ENCODE peak calls at places on chromosomes 12 and 14, in eight cellular contexts. C, W, L, S, E, F, Y and A are unnamed samples. For H4K20me1, the result is how much of the 10 kb centered on the place peaks cover.

GRCh38 chr14:96094211-96094610 is 55.0 kb downstream of the C14orf132 start:
- DNase-seq in F (no peak), C (no peak), W (no peak), Y (no peak), E (no peak), S (no peak), L (no peak), A (no peak)

GRCh38 chr12:125540580-125541204 is 475.5 kb downstream of the AACS start:
- DNase-seq in F (no peak), Y (no peak), C (no peak), L (no peak), E (no peak), S (no peak), W (no peak), A (no peak)

GRCh38 chr12:84508325-84508861 is 404.2 kb downstream of the SLC6A15 start:
- DNase-seq in W (peak), Y (peak), S (peak), L (peak), F (peak), C (peak), E (no peak), A (no peak)

GRCh38 chr12:6272300-6273208 is 37.9 kb upstream of the PLEKHG6 start:
- DNase-seq in C (no peak), W (no peak), Y (peak), S (peak), L (no peak), F (peak), E (no peak), A (no peak)

GRCh38 chr12:120917748-120918147 is 13.6 kb upstream of the SPPL3 start:
- DNase-seq in S (no peak), Y (no peak), C (no peak), W (no peak), E (no peak), F (no peak), L (no peak), A (no peak)

GRCh38 chr14:94593749-94594431 is 12.7 kb downstream of the SERPINA5 start:
- DNase-seq in L (no peak), Y (no peak), C (no peak), F (no peak), W (no peak), E (no peak), S (no peak), A (no peak)

GRCh38 chr12:50483488-50483887 is 21.3 kb upstream of the DIP2B start:
- DNase-seq in L (no peak), S (no peak), W (no peak), E (no peak), C (no peak), F (no peak), Y (no peak), A (no peak)

GRCh38 chr12:119668315-119668651 is 350 bp downstream of the PRKAB1 start:
- DNase-seq in C (peak), F (peak), Y (peak), E (no peak), W (no peak), L (peak), S (peak), A (no peak)

GRCh38 chr12:82687020-82687951 is 580 bp downstream of the TMTC2 start:
- DNase-seq in W (peak), L (peak), E (no peak), Y (peak), C (peak), S (peak), F (peak), A (no peak)

GRCh38 chr14:63383776-63384367 is 65.1 kb upstream of the GPHB5 start:
- DNase-seq in F (no peak), S (no peak), C (no peak), W (no peak), Y (no peak), L (no peak), E (no peak), A (peak)

GRCh38 chr12:3137268-3137761 is 60.1 kb downstream of the TSPAN9 start:
- DNase-seq in S (peak), W (peak), E (peak), Y (no peak), L (peak), C (peak), F (no peak), A (no peak)

GRCh38 chr14:83994020-83994419 is 1535.9 kb upstream of the FLRT2 start:
- DNase-seq in Y (no peak), W (no peak), S (peak), L (peak), C (no peak), E (no peak), F (peak), A (no peak)

GRCh38 chr14:104352493-104353220 is 214.3 kb downstream of the KIF26A start:
- DNase-seq in F (no peak), L (no peak), Y (no peak), E (no peak), C (no peak), W (peak), S (no peak), A (no peak)

GRCh38 chr14:74962059-74962458 is 6.7 kb upstream of the PGF start:
- DNase-seq in E (no peak), C (no peak), F (no peak), W (no peak), Y (no peak), S (no peak), L (no peak), A (no peak)

GRCh38 chr12:14871247-14871646 is 14.4 kb downstream of the MGP start:
- DNase-seq in L (no peak), Y (no peak), F (no peak), C (no peak), E (no peak), W (no peak), S (no peak), A (no peak)

GRCh38 chr14:88518592-88519512 is 36.0 kb downstream of the PTPN21 start:
- DNase-seq in S (peak), C (peak), L (peak), W (no peak), Y (peak), E (peak), F (peak), A (no peak)

GRCh38 chr12:104951759-104952509 is 6.2 kb downstream of the SLC41A2 start:
- DNase-seq in F (peak), W (no peak), C (peak), S (peak), L (peak), Y (peak), E (no peak), A (no peak)

GRCh38 chr12:117662220-117662619 is 300.8 kb upstream of the NOS1 start:
- DNase-seq in C (no peak), S (no peak), L (no peak), Y (no peak), E (no peak), F (no peak), W (no peak), A (no peak)

GRCh38 chr12:99024191-99024590 is 379.1 kb downstream of the APAF1 start:
- DNase-seq in S (no peak), W (no peak), Y (no peak), L (no peak), F (no peak), C (no peak), E (no peak), A (no peak)

GRCh38 chr14:54475187-54475881 is 13.4 kb downstream of the GMFB start:
- DNase-seq in F (peak), E (no peak), C (peak), S (peak), L (peak), Y (no peak), W (no peak), A (no peak)

GRCh38 chr12:121453629-121454028 is 53.7 kb downstream of the RNF34 start:
- DNase-seq in W (peak), Y (no peak), F (no peak), C (no peak), S (no peak), E (no peak), L (no peak), A (no peak)

GRCh38 chr14:44961151-44961729 is 507 bp downstream of the KLHL28 start:
- DNase-seq in E (peak), Y (peak), L (peak), C (peak), F (peak), S (peak), W (peak), A (peak)

DNA sequence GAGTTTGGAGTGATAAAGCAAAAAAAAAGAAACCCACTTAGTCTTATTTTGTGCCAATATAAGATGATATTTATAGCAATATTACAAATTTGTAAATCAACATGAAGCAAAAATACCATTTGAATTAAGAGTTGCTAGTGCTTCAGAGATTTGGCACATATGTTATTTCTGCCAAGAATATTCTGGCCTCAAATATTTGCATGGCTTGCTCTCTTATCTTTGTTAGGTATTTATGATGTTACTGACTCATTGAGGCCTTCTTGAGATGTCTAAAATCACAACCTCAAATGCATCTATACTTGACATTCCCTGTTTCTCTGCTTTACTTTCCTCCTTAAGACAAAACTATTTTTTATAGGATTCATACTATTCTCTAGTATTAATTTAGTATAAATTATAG is 301.5 kb downstream of the NELL2 start:
- DNase-seq in S (peak), E (no peak), W (no peak), C (no peak), Y (peak), F (peak), L (no peak), A (no peak)
- H4K20me1 ChIP-seq in S (under half), E (under half), W (under half), C (under half), Y (under half), F (under half), L (under half), A (under half)

GRCh38 chr12:131365821-131366260 is 345.0 kb upstream of the SFSWAP start:
- DNase-seq in F (no peak), E (no peak), S (no peak), L (no peak), Y (no peak), W (peak), C (no peak), A (no peak)
- H4K20me1 ChIP-seq in F (under half), E (under half), S (under half), L (under half), Y (under half), W (under half), C (under half), A (under half)

DNA sequence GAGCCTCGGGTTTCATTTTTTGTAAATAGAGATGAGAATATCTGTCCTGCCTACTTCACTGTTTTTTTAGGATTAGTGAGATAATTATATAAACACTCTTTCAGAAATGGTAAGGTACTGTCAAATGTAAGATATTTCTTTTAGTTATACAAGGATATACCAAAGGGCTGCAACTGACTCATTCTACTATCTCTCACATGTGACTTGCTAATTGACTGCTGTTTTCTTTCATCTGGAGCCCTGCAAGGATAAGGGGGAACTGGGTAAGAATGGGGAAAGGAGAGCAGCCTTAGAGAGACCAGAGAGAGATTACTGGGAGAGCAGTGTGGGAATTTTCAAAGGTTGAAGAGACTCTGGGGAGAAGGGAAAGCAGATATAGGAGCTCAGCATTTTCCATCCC is 15.5 kb downstream of the WDR20 start:
- DNase-seq in Y (no peak), W (no peak), E (no peak), L (peak), S (peak), C (peak), F (peak), A (no peak)
- H4K20me1 ChIP-seq in Y (under half), W (under half), E (under half), L (half or more), S (under half), C (under half), F (half or more), A (under half)

GRCh38 chr12:1532367-1532752 is 62.0 kb downstream of the FBXL14 start:
- DNase-seq in C (peak), F (no peak), W (peak), E (no peak), Y (no peak), L (no peak), S (no peak), A (no peak)
- H4K20me1 ChIP-seq in C (under half), F (half or more), W (under half), E (under half), Y (under half), L (half or more), S (under half), A (under half)

GRCh38 chr12:89701606-89702206 is 6.9 kb downstream of the ATP2B1 start:
- DNase-seq in E (no peak), W (no peak), L (no peak), F (no peak), S (no peak), C (no peak), Y (no peak), A (no peak)
- H4K20me1 ChIP-seq in E (under half), W (under half), L (half or more), F (half or more), S (under half), C (under half), Y (half or more), A (under half)

DNA sequence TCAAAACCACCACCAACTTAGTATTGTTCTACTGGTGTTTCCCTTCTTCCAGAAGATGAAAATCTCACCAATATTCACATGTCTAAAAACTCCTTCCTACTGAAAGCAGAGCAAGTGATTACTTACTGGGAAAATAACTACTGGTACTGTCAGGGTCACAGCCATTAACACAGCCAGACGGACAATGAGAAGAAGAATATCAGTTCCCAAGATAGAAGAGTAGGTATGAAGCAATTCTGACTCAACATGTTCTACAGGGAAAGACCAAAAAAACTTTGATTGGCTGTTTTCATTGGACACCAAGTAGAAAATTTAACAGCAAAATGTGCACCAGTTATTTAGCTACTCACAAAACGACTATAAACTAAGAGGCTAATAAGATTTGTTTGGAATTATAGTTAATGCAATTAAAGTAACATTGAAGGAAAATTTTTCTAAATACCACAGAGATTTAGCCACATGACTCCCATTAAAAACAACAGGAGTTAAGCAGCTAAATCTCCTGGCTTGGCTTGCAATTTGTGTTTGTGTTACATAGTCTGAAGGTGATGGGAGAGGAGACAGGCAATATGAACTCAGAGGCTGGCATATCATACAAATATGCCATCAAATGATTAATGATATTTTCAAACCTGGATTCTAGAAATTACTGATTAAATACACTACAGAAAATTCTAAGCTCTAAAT is 9.5 kb downstream of the SLC38A2 start:
- DNase-seq in F (no peak), C (peak), Y (no peak), W (no peak), S (no peak), L (no peak), E (no peak), A (no peak)
- H4K20me1 ChIP-seq in F (half or more), C (half or more), Y (half or more), W (under half), S (under half), L (half or more), E (half or more), A (half or more)

GRCh38 chr12:12249216-12250050 is 17.4 kb downstream of the LRP6 start:
- DNase-seq in L (no peak), C (no peak), Y (no peak), W (no peak), E (no peak), S (no peak), F (no peak), A (no peak)
- H4K20me1 ChIP-seq in L (under half), C (under half), Y (under half), W (under half), E (under half), S (under half), F (half or more), A (under half)